ENCODE peak calls at places on chromosomes 3 and 15, in six cellular contexts. One of them, this sample, is unnamed. For H3K4me1, the result is how much of the 10 kb centered on the place peaks cover.

GRCh38 chr15:74776851-74777768 is 4.8 kb upstream of the CSK start:
- DNase-seq in body of pancreas: no peak
- DNase-seq in breast epithelium: no peak
- DNase-seq in Peyer's patch: peak
- DNase-seq in neural progenitor cell: peak
- DNase-seq in transverse colon: peak
- DNase-seq in this sample: no peak

GRCh38 chr3:94431831-94432230 is 369.0 kb downstream of the NSUN3 start:
- DNase-seq in transverse colon: no peak
- DNase-seq in neural progenitor cell: no peak
- DNase-seq in body of pancreas: no peak
- DNase-seq in breast epithelium: no peak
- DNase-seq in Peyer's patch: no peak
- DNase-seq in this sample: no peak

GRCh38 chr15:41284425-41285177 is 47.8 kb downstream of the OIP5 start:
- DNase-seq in body of pancreas: peak
- DNase-seq in neural progenitor cell: peak
- DNase-seq in transverse colon: no peak
- DNase-seq in Peyer's patch: peak
- DNase-seq in breast epithelium: no peak
- DNase-seq in this sample: no peak

GRCh38 chr15:34855397-34855796 is 60.0 kb upstream of the ACTC1 start:
- DNase-seq in Peyer's patch: no peak
- DNase-seq in breast epithelium: no peak
- DNase-seq in body of pancreas: no peak
- DNase-seq in neural progenitor cell: no peak
- DNase-seq in transverse colon: no peak
- DNase-seq in this sample: no peak

GRCh38 chr3:47092090-47092489 is 71.8 kb downstream of the SETD2 start:
- DNase-seq in breast epithelium: no peak
- DNase-seq in transverse colon: no peak
- DNase-seq in Peyer's patch: no peak
- DNase-seq in body of pancreas: no peak
- DNase-seq in neural progenitor cell: no peak
- DNase-seq in this sample: no peak

GRCh38 chr15:82197734-82198594 is 64.6 kb downstream of the EFL1 start:
- DNase-seq in transverse colon: peak
- DNase-seq in breast epithelium: peak
- DNase-seq in Peyer's patch: peak
- DNase-seq in body of pancreas: peak
- DNase-seq in neural progenitor cell: peak
- DNase-seq in this sample: no peak

GRCh38 chr3:150348500-150348899 is 59.6 kb upstream of the TSC22D2 start:
- DNase-seq in breast epithelium: no peak
- DNase-seq in body of pancreas: peak
- DNase-seq in neural progenitor cell: no peak
- DNase-seq in transverse colon: peak
- DNase-seq in Peyer's patch: peak
- DNase-seq in this sample: no peak

GRCh38 chr15:57962887-57963286 is 102.6 kb downstream of the ALDH1A2 start:
- DNase-seq in body of pancreas: no peak
- DNase-seq in Peyer's patch: no peak
- DNase-seq in transverse colon: no peak
- DNase-seq in breast epithelium: no peak
- DNase-seq in neural progenitor cell: no peak
- DNase-seq in this sample: no peak

GRCh38 chr15:43225201-43225949 is 4.6 kb upstream of the EPB42 start:
- DNase-seq in breast epithelium: no peak
- DNase-seq in body of pancreas: peak
- DNase-seq in Peyer's patch: peak
- DNase-seq in neural progenitor cell: peak
- DNase-seq in transverse colon: peak
- DNase-seq in this sample: no peak

GRCh38 chr3:134608957-134609525 is 41.8 kb downstream of the KY start:
- DNase-seq in Peyer's patch: peak
- DNase-seq in body of pancreas: no peak
- DNase-seq in breast epithelium: no peak
- DNase-seq in transverse colon: no peak
- DNase-seq in neural progenitor cell: no peak
- DNase-seq in this sample: no peak

GRCh38 chr15:95260856-95261255 is 1029.5 kb downstream of the MCTP2 start:
- DNase-seq in Peyer's patch: no peak
- DNase-seq in transverse colon: no peak
- DNase-seq in neural progenitor cell: no peak
- DNase-seq in body of pancreas: no peak
- DNase-seq in breast epithelium: no peak
- DNase-seq in this sample: no peak

GRCh38 chr15:46213551-46213950 is 578.7 kb downstream of the SQOR start:
- DNase-seq in breast epithelium: no peak
- DNase-seq in Peyer's patch: no peak
- DNase-seq in body of pancreas: no peak
- DNase-seq in transverse colon: no peak
- DNase-seq in neural progenitor cell: no peak
- DNase-seq in this sample: no peak

GRCh38 chr3:130250982-130251381 is 94.5 kb upstream of the COL6A5 start:
- DNase-seq in transverse colon: no peak
- DNase-seq in breast epithelium: no peak
- DNase-seq in neural progenitor cell: no peak
- DNase-seq in Peyer's patch: no peak
- DNase-seq in body of pancreas: no peak
- DNase-seq in this sample: no peak

GRCh38 chr15:89352476-89352875 is 17.9 kb upstream of the POLG start:
- DNase-seq in neural progenitor cell: no peak
- DNase-seq in Peyer's patch: no peak
- DNase-seq in transverse colon: no peak
- DNase-seq in breast epithelium: no peak
- DNase-seq in body of pancreas: no peak
- DNase-seq in this sample: no peak

GRCh38 chr3:114120211-114120610 is 58.6 kb downstream of the DRD3 start:
- DNase-seq in neural progenitor cell: no peak
- DNase-seq in body of pancreas: no peak
- DNase-seq in transverse colon: no peak
- DNase-seq in Peyer's patch: no peak
- DNase-seq in breast epithelium: no peak
- DNase-seq in this sample: no peak

GRCh38 chr3:49611714-49612113 is 57.4 kb downstream of the BSN start:
- DNase-seq in Peyer's patch: peak
- DNase-seq in breast epithelium: no peak
- DNase-seq in neural progenitor cell: no peak
- DNase-seq in body of pancreas: no peak
- DNase-seq in transverse colon: no peak
- DNase-seq in this sample: no peak

GRCh38 chr3:23923786-23924185 is 6.9 kb downstream of the RPL15 start:
- DNase-seq in transverse colon: no peak
- DNase-seq in Peyer's patch: no peak
- DNase-seq in body of pancreas: no peak
- DNase-seq in neural progenitor cell: no peak
- DNase-seq in breast epithelium: no peak
- DNase-seq in this sample: no peak

GRCh38 chr3:18740631-18741583 is 315.8 kb upstream of the SATB1 start:
- DNase-seq in transverse colon: peak
- DNase-seq in breast epithelium: no peak
- DNase-seq in neural progenitor cell: no peak
- DNase-seq in body of pancreas: no peak
- DNase-seq in Peyer's patch: peak
- DNase-seq in this sample: no peak

GRCh38 chr3:131549340-131549739 is 46.6 kb upstream of the MRPL3 start:
- DNase-seq in neural progenitor cell: no peak
- DNase-seq in transverse colon: no peak
- DNase-seq in Peyer's patch: no peak
- DNase-seq in body of pancreas: no peak
- DNase-seq in breast epithelium: no peak
- DNase-seq in this sample: no peak

GRCh38 chr3:127038476-127038875 is 55.6 kb downstream of the PLXNA1 start:
- DNase-seq in body of pancreas: no peak
- DNase-seq in transverse colon: no peak
- DNase-seq in neural progenitor cell: no peak
- DNase-seq in breast epithelium: no peak
- DNase-seq in Peyer's patch: no peak
- DNase-seq in this sample: peak

GRCh38 chr3:127039719-127040118 is 56.8 kb downstream of the PLXNA1 start:
- DNase-seq in breast epithelium: no peak
- DNase-seq in Peyer's patch: no peak
- DNase-seq in transverse colon: no peak
- DNase-seq in neural progenitor cell: no peak
- DNase-seq in body of pancreas: peak
- DNase-seq in this sample: peak

GRCh38 chr3:127040216-127040615 is 57.3 kb downstream of the PLXNA1 start:
- DNase-seq in neural progenitor cell: no peak
- DNase-seq in transverse colon: no peak
- DNase-seq in breast epithelium: no peak
- DNase-seq in body of pancreas: peak
- DNase-seq in Peyer's patch: no peak
- DNase-seq in this sample: no peak

GRCh38 chr3:127037971-127038446 is 55.1 kb downstream of the PLXNA1 start:
- DNase-seq in transverse colon: no peak
- DNase-seq in breast epithelium: no peak
- DNase-seq in Peyer's patch: no peak
- DNase-seq in body of pancreas: peak
- DNase-seq in neural progenitor cell: no peak
- DNase-seq in this sample: peak

GRCh38 chr3:127038923-127039581 is 56.1 kb downstream of the PLXNA1 start:
- DNase-seq in neural progenitor cell: no peak
- DNase-seq in body of pancreas: peak
- DNase-seq in Peyer's patch: no peak
- DNase-seq in transverse colon: no peak
- DNase-seq in breast epithelium: no peak
- DNase-seq in this sample: peak
- H3K4me3 ChIP-seq in neural progenitor cell: no peak
- H3K4me3 ChIP-seq in body of pancreas: no peak
- H3K4me3 ChIP-seq in Peyer's patch: no peak
- H3K4me3 ChIP-seq in transverse colon: no peak
- H3K4me3 ChIP-seq in breast epithelium: no peak
- H3K4me3 ChIP-seq in this sample: no peak

GRCh38 chr3:187360087-187360486 is 8.1 kb upstream of the RTP4 start:
- DNase-seq in body of pancreas: no peak
- DNase-seq in transverse colon: no peak
- DNase-seq in Peyer's patch: no peak
- DNase-seq in breast epithelium: no peak
- DNase-seq in neural progenitor cell: peak
- DNase-seq in this sample: no peak

GRCh38 chr3:187361835-187362234 is 6.3 kb upstream of the RTP4 start:
- DNase-seq in breast epithelium: no peak
- DNase-seq in neural progenitor cell: no peak
- DNase-seq in body of pancreas: no peak
- DNase-seq in Peyer's patch: no peak
- DNase-seq in transverse colon: no peak
- DNase-seq in this sample: no peak

DNA sequence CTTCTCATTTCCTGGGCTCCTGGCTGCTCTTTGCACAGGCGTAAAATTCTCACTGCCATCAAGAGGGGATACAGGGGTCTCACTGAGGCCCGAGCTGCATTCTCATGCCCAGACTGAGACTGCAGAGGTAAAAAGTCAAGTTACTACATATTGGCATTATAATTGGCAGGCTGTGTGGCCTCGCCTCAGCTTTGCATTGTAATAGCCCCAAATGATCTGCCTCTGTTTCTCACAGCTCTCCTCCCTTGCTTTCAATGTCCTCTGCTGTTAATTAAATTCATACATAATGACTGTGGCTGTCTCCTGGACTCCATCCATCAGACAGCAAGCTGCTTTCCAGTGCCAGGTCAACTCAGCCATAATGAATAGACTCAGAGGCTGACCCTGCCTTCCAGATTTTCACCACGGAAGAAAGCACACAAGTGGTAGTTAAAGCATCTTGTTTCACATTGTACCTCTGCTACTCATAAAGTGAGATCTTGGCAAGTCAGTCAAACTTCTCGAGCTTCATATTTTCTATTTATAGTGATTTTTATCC is 7.6 kb upstream of the RTP4 start:
- DNase-seq in breast epithelium: no peak
- DNase-seq in neural progenitor cell: peak
- DNase-seq in transverse colon: no peak
- DNase-seq in Peyer's patch: no peak
- DNase-seq in body of pancreas: no peak
- DNase-seq in this sample: no peak
- H3K4me1 ChIP-seq in breast epithelium: under half
- H3K4me1 ChIP-seq in neural progenitor cell: under half
- H3K4me1 ChIP-seq in transverse colon: under half
- H3K4me1 ChIP-seq in Peyer's patch: under half
- H3K4me1 ChIP-seq in body of pancreas: under half
- H3K4me1 ChIP-seq in this sample: under half

GRCh38 chr15:60375255-60375809 is 22.5 kb downstream of the ANXA2 start:
- DNase-seq in neural progenitor cell: no peak
- DNase-seq in breast epithelium: no peak
- DNase-seq in body of pancreas: no peak
- DNase-seq in transverse colon: no peak
- DNase-seq in Peyer's patch: no peak
- DNase-seq in this sample: no peak

GRCh38 chr15:60381148-60381788 is 16.5 kb downstream of the ANXA2 start:
- DNase-seq in breast epithelium: no peak
- DNase-seq in transverse colon: no peak
- DNase-seq in Peyer's patch: no peak
- DNase-seq in neural progenitor cell: no peak
- DNase-seq in body of pancreas: no peak
- DNase-seq in this sample: no peak

GRCh38 chr15:60383008-60383694 is 14.6 kb downstream of the ANXA2 start:
- DNase-seq in body of pancreas: no peak
- DNase-seq in neural progenitor cell: no peak
- DNase-seq in Peyer's patch: no peak
- DNase-seq in transverse colon: no peak
- DNase-seq in breast epithelium: no peak
- DNase-seq in this sample: no peak

GRCh38 chr15:60376677-60377095 is 21.1 kb downstream of the ANXA2 start:
- DNase-seq in neural progenitor cell: no peak
- DNase-seq in breast epithelium: no peak
- DNase-seq in body of pancreas: no peak
- DNase-seq in Peyer's patch: no peak
- DNase-seq in transverse colon: no peak
- DNase-seq in this sample: no peak

GRCh38 chr15:60379466-60380274 is 18.1 kb downstream of the ANXA2 start:
- DNase-seq in breast epithelium: no peak
- DNase-seq in transverse colon: no peak
- DNase-seq in Peyer's patch: no peak
- DNase-seq in neural progenitor cell: peak
- DNase-seq in body of pancreas: peak
- DNase-seq in this sample: no peak
- H3K4me3 ChIP-seq in breast epithelium: no peak
- H3K4me3 ChIP-seq in transverse colon: no peak
- H3K4me3 ChIP-seq in Peyer's patch: no peak
- H3K4me3 ChIP-seq in neural progenitor cell: no peak
- H3K4me3 ChIP-seq in body of pancreas: no peak
- H3K4me3 ChIP-seq in this sample: no peak

DNA sequence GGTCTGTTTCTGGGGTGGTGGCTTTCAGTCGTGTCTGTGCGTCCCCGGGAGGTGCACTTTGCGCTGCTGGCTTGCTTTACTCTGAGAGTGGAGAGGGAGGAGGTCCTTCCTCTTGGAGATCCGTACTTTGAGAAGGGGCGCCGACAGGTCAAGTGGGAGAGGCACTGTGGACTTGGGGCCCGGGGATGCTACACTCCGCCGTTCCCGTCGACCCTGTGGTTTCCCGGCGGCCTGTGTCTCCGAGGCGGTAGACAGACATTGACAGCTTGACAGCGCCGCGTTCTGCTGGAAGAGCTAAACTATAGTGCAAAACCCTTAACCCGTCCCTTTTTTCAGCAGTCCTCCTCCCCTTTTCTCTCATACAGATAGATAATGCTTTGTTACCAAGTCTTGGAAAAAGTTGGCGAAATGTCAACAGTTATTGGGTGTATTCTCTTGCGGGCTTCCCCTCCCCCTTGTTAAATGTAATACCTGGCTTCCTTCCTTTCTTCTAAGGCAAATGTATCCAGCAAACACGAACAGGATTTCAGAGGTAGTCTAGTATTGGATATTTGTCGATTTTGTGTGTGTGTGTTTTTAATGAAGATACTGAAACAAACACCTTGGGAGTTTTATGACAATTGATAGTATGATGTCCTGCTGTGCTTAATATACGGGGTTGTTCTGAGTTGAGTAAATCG is 6.6 kb downstream of the TPM1 start:
- DNase-seq in body of pancreas: peak
- DNase-seq in neural progenitor cell: peak
- DNase-seq in transverse colon: peak
- DNase-seq in Peyer's patch: peak
- DNase-seq in breast epithelium: no peak
- DNase-seq in this sample: peak
- H3K4me1 ChIP-seq in body of pancreas: half or more
- H3K4me1 ChIP-seq in neural progenitor cell: half or more
- H3K4me1 ChIP-seq in transverse colon: half or more
- H3K4me1 ChIP-seq in Peyer's patch: half or more
- H3K4me1 ChIP-seq in breast epithelium: under half
- H3K4me1 ChIP-seq in this sample: half or more

This sample was measured in lower lobe of right lung.